ENCODE peak calls at places on chromosome 9, in four cellular contexts. P, H, Y and G are unnamed samples.

GRCh38 chr9:120931278-120932085 is 4.9 kb upstream of the TRAF1 start:
- DNase-seq in P (no peak), H (no peak), Y (no peak), G (no peak)

GRCh38 chr9:78101247-78101646 is 69.6 kb upstream of the GNAQ start:
- DNase-seq in P (no peak), H (no peak), Y (no peak), G (no peak)

GRCh38 chr9:115306860-115307259 is 188.9 kb upstream of the TNC start:
- DNase-seq in P (no peak), H (no peak), Y (no peak), G (no peak)

GRCh38 chr9:75054373-75055001 is 26.4 kb upstream of the CARNMT1 start:
- DNase-seq in P (no peak), H (no peak), Y (no peak), G (peak)

GRCh38 chr9:124260769-124261603 is 3.2 kb downstream of the NEK6 start:
- DNase-seq in P (peak), H (no peak), Y (no peak), G (peak)

GRCh38 chr9:74846771-74847170 is 41.0 kb downstream of the TRPM6 start:
- DNase-seq in P (no peak), H (no peak), Y (no peak), G (peak)

GRCh38 chr9:134039386-134040175 is 14.3 kb downstream of the BRD3OS start:
- DNase-seq in P (no peak), H (no peak), Y (no peak), G (no peak)

GRCh38 chr9:104068546-104068945 is 25.6 kb upstream of the SMC2 start:
- DNase-seq in P (no peak), H (no peak), Y (no peak), G (no peak)

GRCh38 chr9:35102465-35102768 is 514 bp downstream of the STOML2 start:
- DNase-seq in P (no peak), H (no peak), Y (no peak), G (no peak)

GRCh38 chr9:129328357-129329103 is 150.5 kb upstream of the IER5L start:
- DNase-seq in P (no peak), H (no peak), Y (no peak), G (no peak)

GRCh38 chr9:105392531-105392930 is 55.3 kb upstream of the FSD1L start:
- DNase-seq in P (no peak), H (no peak), Y (no peak), G (no peak)

GRCh38 chr9:105385372-105385985 is 62.4 kb upstream of the FSD1L start:
- DNase-seq in P (no peak), H (no peak), Y (no peak), G (no peak)

GRCh38 chr9:105393576-105394344 is 54.1 kb upstream of the FSD1L start:
- DNase-seq in P (no peak), H (no peak), Y (no peak), G (no peak)

GRCh38 chr9:105389789-105390188 is 58.0 kb upstream of the FSD1L start:
- DNase-seq in P (no peak), H (no peak), Y (no peak), G (no peak)

GRCh38 chr9:105390901-105391300 is 56.9 kb upstream of the FSD1L start:
- DNase-seq in P (no peak), H (no peak), Y (no peak), G (no peak)
- TF ChIP-seq RNF2 in P (no peak), H (no peak), Y (no peak), G (no peak)

DNA sequence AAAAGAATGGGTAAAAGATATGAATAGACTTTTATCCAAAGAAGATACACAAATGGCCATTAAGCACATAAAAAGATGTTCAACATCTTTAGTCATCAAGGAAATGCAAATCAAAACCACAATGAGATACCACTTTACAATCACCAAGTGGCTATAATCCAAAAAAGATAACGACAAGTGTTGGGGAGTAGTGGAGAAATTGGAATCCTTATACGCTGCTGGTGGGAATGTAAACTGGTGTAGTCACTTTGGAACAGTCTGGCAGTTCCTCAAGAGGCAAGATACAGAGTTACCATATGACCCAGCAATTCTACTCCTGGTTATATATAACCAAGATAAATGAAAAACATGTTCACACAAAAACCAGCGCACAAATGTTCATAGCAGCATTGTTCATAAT is 234.9 kb downstream of the SPATA31D1 start:
- DNase-seq in P (no peak), H (no peak), Y (no peak), G (no peak)
- TF ChIP-seq RNF2 in P (no peak), H (no peak), Y (no peak), G (no peak)

GRCh38 chr9:14258840-14259239 is 55.1 kb downstream of the NFIB start:
- DNase-seq in P (no peak), H (no peak), Y (no peak), G (no peak)
- TF ChIP-seq RNF2 in P (no peak), H (no peak), Y (no peak), G (no peak)

GRCh38 chr9:69097053-69097452 is 61.5 kb downstream of the FXN start:
- DNase-seq in P (no peak), H (no peak), Y (no peak), G (no peak)
- TF ChIP-seq RNF2 in P (no peak), H (no peak), Y (no peak), G (no peak)

DNA sequence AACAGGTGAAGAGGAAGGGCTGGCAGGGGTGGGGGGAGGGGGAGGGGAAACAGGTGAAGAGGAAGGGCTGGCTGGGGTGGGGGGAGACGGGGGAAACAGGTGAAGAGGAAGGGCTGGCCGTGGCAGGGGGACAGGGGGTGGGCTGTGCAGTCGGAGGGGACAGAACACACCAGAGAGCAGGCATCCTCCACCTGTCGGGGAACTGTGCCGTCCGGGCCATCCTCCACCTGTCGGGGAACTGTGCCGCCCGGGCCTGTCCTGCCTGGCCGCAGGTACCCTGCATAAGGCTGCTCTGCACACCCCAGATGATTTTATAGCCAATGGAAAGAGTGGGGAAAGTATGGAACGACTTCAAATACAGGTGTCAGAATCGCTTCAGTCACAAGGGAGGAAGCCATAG is 32.5 kb upstream of the PPP1R26 start:
- DNase-seq in P (no peak), H (no peak), Y (no peak), G (no peak)
- TF ChIP-seq RNF2 in P (no peak), H (no peak), Y (no peak), G (no peak)

GRCh38 chr9:96522371-96522770 is 72.4 kb downstream of the HABP4 start:
- DNase-seq in P (no peak), H (no peak), Y (no peak), G (peak)
- TF ChIP-seq RNF2 in P (no peak), H (no peak), Y (no peak), G (no peak)

DNA sequence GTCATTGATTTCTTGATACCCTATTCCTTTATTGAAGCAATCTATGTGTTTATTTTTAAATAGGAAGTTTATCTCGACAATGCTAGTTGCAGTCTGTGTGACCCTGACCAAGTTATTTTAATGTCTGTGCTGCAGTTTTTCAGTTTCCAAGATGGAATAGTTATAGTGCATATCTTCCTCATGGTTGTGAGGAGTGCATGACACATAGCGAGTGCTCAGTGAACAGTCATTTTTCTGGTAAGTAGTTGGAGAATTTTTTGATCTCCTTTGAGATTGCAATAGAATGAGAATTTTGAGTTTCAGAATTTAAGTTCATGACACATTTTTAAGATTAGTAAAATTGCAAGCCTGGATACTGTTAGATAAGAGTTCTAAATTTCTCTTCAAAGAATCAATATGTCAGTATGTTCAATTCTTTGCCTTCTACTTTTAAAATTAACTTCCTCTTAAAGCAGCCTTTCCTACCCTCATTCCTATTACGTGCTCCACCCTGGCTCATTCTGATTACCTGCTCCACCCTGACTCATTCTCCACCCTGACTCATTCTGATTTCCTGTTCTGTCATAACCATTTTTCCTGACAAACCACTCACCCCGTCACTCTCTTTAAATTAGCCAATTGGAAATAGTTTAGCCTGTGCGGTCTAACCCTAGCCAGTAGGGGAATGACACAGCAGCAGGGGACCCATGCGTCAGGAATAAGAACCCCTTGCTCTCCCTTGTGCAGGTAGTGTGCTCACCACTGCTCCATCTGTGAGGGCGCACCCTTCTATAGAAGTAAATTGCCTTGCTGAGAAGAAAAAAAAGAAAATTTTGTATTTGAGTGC is 30.7 kb downstream of the SPIN1 start:
- DNase-seq in P (no peak), H (no peak), Y (no peak), G (no peak)
- TF ChIP-seq RNF2 in P (no peak), H (no peak), Y (no peak), G (no peak)

GRCh38 chr9:899440-900184 is 58.1 kb downstream of the DMRT1 start:
- DNase-seq in P (no peak), H (no peak), Y (no peak), G (no peak)
- TF ChIP-seq RNF2 in P (no peak), H (no peak), Y (no peak), G (no peak)

DNA sequence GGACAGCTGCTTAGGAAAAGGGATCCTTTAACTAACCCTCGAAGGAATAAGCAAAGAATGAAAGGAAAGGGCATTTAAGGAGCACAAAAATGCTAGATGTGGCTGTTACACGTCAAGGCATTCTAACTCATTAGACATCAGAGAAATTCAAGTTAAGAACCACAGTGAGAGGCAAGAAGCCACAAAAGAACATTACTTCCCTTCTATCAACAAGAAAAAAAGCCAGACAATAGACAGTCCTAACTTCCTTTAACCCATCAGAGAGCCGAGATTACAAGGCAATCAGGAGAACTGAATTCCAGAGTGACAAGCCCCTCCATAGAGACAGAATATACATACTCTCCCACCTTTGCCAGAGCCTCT is 71.7 kb downstream of the ACTL7B start:
- DNase-seq in P (no peak), H (no peak), Y (no peak), G (no peak)
- TF ChIP-seq RNF2 in P (no peak), H (no peak), Y (no peak), G (no peak)

DNA sequence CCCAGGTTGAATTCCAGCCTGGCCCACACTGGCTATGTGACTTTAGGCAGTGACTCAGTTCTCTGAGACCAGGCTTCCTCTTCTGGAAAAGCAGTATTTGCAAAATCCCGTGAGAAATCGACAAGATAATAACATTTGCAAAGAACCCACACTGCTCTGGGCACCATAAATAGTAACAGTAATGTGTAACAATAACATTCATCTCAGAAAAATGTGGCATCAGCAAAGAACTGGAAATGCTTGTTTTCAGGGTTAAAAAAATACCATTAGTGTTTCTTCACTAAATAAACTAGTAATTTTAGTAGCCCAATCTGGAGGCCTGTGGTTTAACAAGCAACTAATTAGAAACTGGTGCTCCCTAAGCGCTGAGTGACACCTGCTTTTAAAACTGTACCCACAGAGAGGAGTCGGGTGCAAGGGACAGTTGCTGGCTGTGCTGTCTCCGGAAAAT is 148.3 kb downstream of the TTLL11 start:
- DNase-seq in P (no peak), H (no peak), Y (no peak), G (no peak)
- TF ChIP-seq RNF2 in P (no peak), H (no peak), Y (no peak), G (no peak)